ENCODE peak calls at places on chromosomes 2 and 18, in nine cellular contexts. R is CD4-positive, alpha-beta memory T cell; K is upper lobe of right lung; B is left lung; H is PC-3; I is hepatocyte; G is spleen; E is heart left ventricle; C is HCT116. J is an unnamed sample.

GRCh38 chr2:233129351-233129978 is 69.3 kb downstream of the INPP5D start:
- DNase-seq in K (peak; percentile 27), E (no peak), I (no peak), B (no peak), G (peak; percentile 41), H (peak; percentile 8), C (peak; percentile 24), R (no peak), J (no peak)

GRCh38 chr2:157620956-157621355 is 7.7 kb downstream of the ACVR1C start:
- DNase-seq in B (no peak), G (no peak), I (no peak), K (no peak), E (no peak), C (no peak), H (no peak), R (no peak), J (no peak)

GRCh38 chr2:88345842-88346241 is 106.7 kb downstream of the FOXI3 start:
- DNase-seq in G (no peak), K (no peak), R (no peak), H (no peak), E (no peak), I (no peak), C (no peak), B (no peak), J (no peak)

GRCh38 chr2:98637401-98638144 is 29.2 kb downstream of the UNC50 start:
- DNase-seq in K (no peak), C (no peak), R (peak; percentile 51), E (no peak), G (no peak), B (no peak), I (no peak), H (no peak), J (no peak)

GRCh38 chr2:213015387-213016165 is 135.8 kb downstream of the IKZF2 start:
- DNase-seq in I (no peak), B (no peak), R (peak; percentile 1), C (no peak), K (no peak), G (no peak), E (no peak), H (no peak), J (no peak)

GRCh38 chr2:157866202-157866601 is 9.9 kb downstream of the ACVR1 start:
- DNase-seq in R (no peak), K (no peak), H (peak; percentile 13), E (no peak), C (no peak), G (no peak), I (no peak), B (no peak), J (no peak)

GRCh38 chr2:183162362-183162761 is 38.1 kb downstream of the NUP35 start:
- DNase-seq in C (no peak), R (no peak), G (no peak), I (no peak), B (no peak), K (no peak), E (no peak), H (peak; percentile 13), J (no peak)

GRCh38 chr2:63735263-63735662 is 106.4 kb upstream of the UGP2 start:
- DNase-seq in I (no peak), G (no peak), C (no peak), H (peak; percentile 49), R (no peak), E (no peak), K (no peak), B (no peak), J (no peak)

GRCh38 chr2:200945395-200945729 is 18.1 kb downstream of the ORC2 start:
- DNase-seq in C (no peak), I (no peak), G (no peak), R (no peak), B (no peak), H (no peak), E (no peak), K (no peak), J (no peak)

GRCh38 chr2:200944467-200945394 is 18.7 kb downstream of the ORC2 start:
- DNase-seq in I (peak; percentile 66), R (no peak), G (no peak), H (peak; percentile 98), K (no peak), B (no peak), E (no peak), C (peak; percentile 95), J (no peak)

GRCh38 chr2:200950378-200950777 is 13.1 kb downstream of the ORC2 start:
- DNase-seq in B (no peak), C (no peak), R (no peak), I (no peak), H (no peak), K (no peak), E (no peak), G (no peak), J (no peak)
- H3K27ac ChIP-seq in B (no peak overlapping the region), C (no peak overlapping the region), R (no peak overlapping the region), I (no peak overlapping the region), H (no peak overlapping the region), K (no peak overlapping the region), E (peak overlapping the region; percentile 10), G (no peak overlapping the region), J (no peak overlapping the region)

DNA sequence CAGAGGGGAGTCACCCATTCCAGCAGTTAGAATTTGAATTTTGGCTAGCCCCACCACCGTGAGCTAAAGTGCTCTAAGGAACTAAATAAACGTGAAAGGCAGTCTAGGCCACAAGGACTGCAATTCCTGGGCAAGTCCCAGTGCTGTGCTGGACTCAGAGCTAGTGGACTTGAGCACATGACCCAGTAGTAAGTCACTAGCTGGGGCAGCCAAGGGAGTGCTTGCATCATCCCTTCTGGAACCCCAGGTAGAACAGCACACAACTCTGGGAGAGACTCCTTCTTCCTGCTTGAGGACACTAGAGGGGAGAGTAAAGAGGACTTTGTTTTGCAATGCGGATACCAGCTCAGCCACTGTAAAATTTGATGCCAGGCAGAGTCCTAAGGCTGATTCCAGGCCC is 672.2 kb downstream of the CPS1 start:
- DNase-seq in C (no peak), H (no peak), I (peak; percentile 5), E (no peak), R (no peak), K (peak; percentile 64), G (no peak), B (no peak), J (no peak)
- H3K27ac ChIP-seq in C (no peak overlapping the region), H (no peak overlapping the region), I (no peak overlapping the region), E (no peak overlapping the region), R (no peak overlapping the region), K (no peak overlapping the region), G (no peak overlapping the region), B (no peak overlapping the region), J (no peak overlapping the region)

DNA sequence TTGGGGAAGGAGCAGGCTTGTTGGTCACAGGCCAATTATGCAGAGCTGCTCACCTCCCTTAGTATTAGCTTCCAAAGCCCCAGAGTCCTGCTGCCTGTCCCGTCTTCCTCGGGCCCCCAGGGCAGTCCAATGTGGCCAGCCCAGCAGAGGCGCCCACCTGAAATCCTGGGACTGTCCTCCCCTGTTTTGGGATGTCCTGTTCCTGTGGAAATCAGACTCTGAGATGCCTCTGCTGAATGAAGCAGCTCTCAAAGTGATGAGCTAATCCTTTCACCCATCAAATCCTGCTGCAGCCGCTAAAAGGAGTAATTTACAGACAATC is 105.3 kb downstream of the CABLES1 start:
- DNase-seq in I (no peak), K (no peak), E (no peak), C (no peak), G (no peak), R (no peak), B (no peak), H (no peak), J (no peak)
- H3K27ac ChIP-seq in I (no peak overlapping the region), K (no peak overlapping the region), E (no peak overlapping the region), C (no peak overlapping the region), G (no peak overlapping the region), R (no peak overlapping the region), B (no peak overlapping the region), H (no peak overlapping the region), J (no peak overlapping the region)

DNA sequence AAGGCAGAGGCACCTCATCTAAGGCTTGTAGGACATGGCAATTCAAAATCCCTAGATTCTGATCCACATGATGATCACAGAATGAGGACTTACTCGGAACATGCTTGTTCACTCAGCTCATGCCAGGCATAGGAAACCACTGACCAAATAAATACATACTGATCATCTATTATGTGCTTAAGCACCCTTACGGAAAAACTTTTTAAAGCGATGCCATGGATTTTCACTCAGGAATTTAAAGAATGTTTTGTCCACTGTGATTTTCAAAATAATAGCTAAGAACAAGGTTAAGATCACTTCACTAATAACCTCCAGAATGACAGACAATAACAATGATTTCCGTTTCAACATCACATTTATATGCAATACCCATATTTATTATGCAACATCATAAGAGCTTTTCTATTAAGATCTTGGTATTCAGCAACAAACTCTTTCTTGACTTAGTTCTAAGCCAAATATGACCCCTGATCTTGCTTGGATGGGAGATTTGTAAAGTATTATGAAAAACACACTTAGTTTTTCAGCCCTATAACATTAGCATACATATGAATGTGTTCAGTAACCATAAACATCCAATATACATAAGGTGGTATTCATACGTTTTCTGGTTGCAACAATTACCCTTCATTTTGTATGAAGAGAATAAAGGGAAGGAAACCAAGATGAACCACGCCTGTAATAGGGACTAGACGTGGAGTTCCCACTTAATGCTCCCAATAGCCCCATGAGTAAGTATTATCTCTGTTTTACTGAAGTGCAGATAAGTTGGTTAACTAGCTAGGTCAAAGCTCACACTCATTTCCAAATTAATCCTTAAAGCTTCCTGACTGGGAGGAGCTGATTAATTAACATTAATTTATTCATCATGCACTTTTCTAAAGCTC is 2.0 kb downstream of the CD302 start:
- DNase-seq in C (no peak), E (no peak), R (no peak), B (no peak), G (no peak), H (no peak), K (no peak), I (no peak), J (no peak)
- H3K27ac ChIP-seq in C (no peak overlapping the region), E (peak overlapping the region; percentile 94), R (no peak overlapping the region), B (peak overlapping the region; percentile 98), G (peak overlapping the region; percentile 84), H (no peak overlapping the region), K (peak overlapping the region; percentile 97), I (peak overlapping the region; percentile 91), J (peak overlapping the region; percentile 1)

GRCh38 chr2:28594369-28595108 is 98.7 kb downstream of the PLB1 start:
- DNase-seq in E (peak; percentile 89), C (peak; percentile 88), R (peak; percentile 80), B (peak; percentile 90), I (peak; percentile 95), G (peak; percentile 95), K (peak; percentile 92), H (peak; percentile 99), J (peak; percentile 34)
- H3K27ac ChIP-seq in E (peak overlapping the region; percentile 88), C (peak overlapping the region; percentile 6), R (peak overlapping the region; percentile 70), B (peak overlapping the region; percentile 73), I (peak overlapping the region; percentile 83), G (no peak overlapping the region), K (peak overlapping the region; percentile 65), H (peak overlapping the region; percentile 81), J (no peak overlapping the region)